ENCODE peak calls at places on chromosomes 2 and 18, in seven cellular contexts. T, Q, K, C, I, B and V are unnamed samples.

GRCh38 chr2:227349989-227350648 is 25.1 kb downstream of the MFF start:
- DNase-seq in T (no peak), Q (no peak), K (no peak), C (no peak), I (no peak), B (no peak), V (no peak)

GRCh38 chr2:55048514-55048924 is 1.7 kb downstream of the RTN4 start:
- DNase-seq in T (peak; percentile 49), Q (peak; percentile 11), K (no peak), C (no peak), I (no peak), B (no peak), V (no peak)

GRCh38 chr2:110772383-110772755 is 40.0 kb downstream of the ACOXL start:
- DNase-seq in T (no peak), Q (no peak), K (no peak), C (no peak), I (no peak), B (no peak), V (no peak)

GRCh38 chr18:13447621-13448020 is 229.1 kb downstream of the LDLRAD4 start:
- DNase-seq in T (peak; percentile 73), Q (peak; percentile 37), K (peak; percentile 63), C (no peak), I (no peak), B (no peak), V (no peak)

GRCh38 chr2:124136110-124136509 is 111.0 kb downstream of the CNTNAP5 start:
- DNase-seq in T (no peak), Q (no peak), K (no peak), C (no peak), I (no peak), B (no peak), V (no peak)

GRCh38 chr2:38269421-38269820 is 107.7 kb downstream of the ATL2 start:
- DNase-seq in T (peak; percentile 43), Q (no peak), K (no peak), C (no peak), I (no peak), B (no peak), V (no peak)

GRCh38 chr2:25794544-25795276 is 83.6 kb downstream of the ASXL2 start:
- DNase-seq in T (no peak), Q (no peak), K (no peak), C (no peak), I (no peak), B (no peak), V (no peak)

GRCh38 chr2:40716879-40717278 is 265.0 kb upstream of the SLC8A1 start:
- DNase-seq in T (peak; percentile 77), Q (no peak), K (peak; percentile 45), C (no peak), I (no peak), B (no peak), V (no peak)